ENCODE peak calls at places on chromosomes 1 and 21, in seven cellular contexts. R is right lobe of liver, U is psoas muscle, Y is uterus, E is MM.1S, J is tibial artery, C is left ventricle myocardium inferior. F is an unnamed sample.

GRCh38 chr21:34029724-34030528 is 43.5 kb upstream of the MRPS6 start:
- DNase-seq in R (no peak), U (peak; percentile 20), Y (peak; percentile 55), E (peak; percentile 82), J (no peak), C (no peak), F (no peak)

GRCh38 chr1:207308451-207309190 is 12.9 kb upstream of the CD55 start:
- DNase-seq in R (no peak), U (no peak), Y (no peak), E (no peak), J (no peak), C (no peak), F (no peak)

GRCh38 chr1:110383311-110383990 is 7.4 kb downstream of the SLC16A4 start:
- DNase-seq in R (no peak), U (no peak), Y (no peak), E (no peak), J (no peak), C (no peak), F (no peak)

GRCh38 chr1:180027949-180028445 is 73.4 kb downstream of the CEP350 start:
- DNase-seq in R (no peak), U (no peak), Y (no peak), E (no peak), J (no peak), C (no peak), F (no peak)

GRCh38 chr1:37989381-37989930 is 366 bp downstream of the SF3A3 start:
- DNase-seq in R (peak; percentile 62), U (peak; percentile 40), Y (no peak), E (peak; percentile 39), J (no peak), C (no peak), F (peak; percentile 67)

GRCh38 chr1:198056255-198056654 is 100.5 kb upstream of the NEK7 start:
- DNase-seq in R (peak; percentile 29), U (no peak), Y (no peak), E (peak; percentile 26), J (no peak), C (no peak), F (no peak)

GRCh38 chr1:23525558-23526174 is 5.4 kb downstream of the E2F2 start:
- DNase-seq in R (no peak), U (no peak), Y (no peak), E (peak; percentile 93), J (no peak), C (no peak), F (peak; percentile 73)

GRCh38 chr1:10796029-10796944 is at the start of gene CASZ1:
- DNase-seq in R (peak; percentile 79), U (peak; percentile 79), Y (peak; percentile 82), E (no peak), J (peak; percentile 52), C (peak; percentile 83), F (peak; percentile 90)

DNA sequence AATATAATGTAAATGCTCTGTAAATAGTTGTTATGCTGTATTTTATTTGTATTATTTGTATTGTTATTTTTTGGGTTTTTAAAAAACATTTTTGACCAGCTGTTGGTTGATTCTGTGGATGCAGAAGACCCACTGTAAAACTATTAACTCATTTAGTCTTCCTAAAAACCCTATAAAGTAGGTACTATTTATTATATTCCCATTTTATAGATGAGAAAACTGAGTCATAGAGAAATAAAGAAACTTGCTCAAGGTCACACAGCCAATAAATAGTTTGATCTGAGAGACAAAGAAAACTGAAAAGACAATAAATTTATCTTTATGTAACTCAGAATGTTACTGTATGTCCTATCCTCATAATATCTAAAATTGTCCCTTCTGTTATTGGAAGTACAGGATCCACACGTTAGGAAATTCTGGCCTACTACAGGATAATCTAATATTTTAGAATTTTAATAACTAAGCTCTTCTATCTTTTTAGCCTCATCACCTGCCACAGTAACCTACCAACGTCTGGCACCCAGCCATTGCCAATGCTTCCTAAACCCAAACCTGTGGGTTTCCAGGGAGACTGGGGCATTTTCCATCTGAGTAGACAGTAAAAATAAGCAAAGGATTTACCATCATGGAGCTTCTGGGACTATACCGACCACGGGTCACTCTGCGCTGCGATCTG is 1.1 kb upstream of the MAP3K21 start:
- DNase-seq in R (no peak), U (no peak), Y (peak; percentile 15), E (no peak), J (no peak), C (no peak), F (no peak)
- TF ChIP-seq CTCF in R (no peak), U (no peak), Y (no peak), E (no peak), J (no peak), C (no peak), F (no peak)

GRCh38 chr1:181089777-181090505 is 1.4 kb downstream of the IER5 start:
- DNase-seq in R (peak; percentile 84), U (peak; percentile 82), Y (peak; percentile 84), E (peak; percentile 78), J (peak; percentile 68), C (peak; percentile 72), F (peak; percentile 85)
- H3K4me1 ChIP-seq in R (no peaks in the 10 kb centered on the region), U (peaks cover 44% of the 10 kb centered on the region), Y (no peaks in the 10 kb centered on the region), E (peaks cover 20% of the 10 kb centered on the region), J (no peaks in the 10 kb centered on the region), C (peaks cover 66% of the 10 kb centered on the region), F (peaks cover 45% of the 10 kb centered on the region)

GRCh38 chr1:61502011-61502410 is 222.9 kb downstream of the TM2D1 start:
- DNase-seq in R (no peak), U (no peak), Y (no peak), E (no peak), J (no peak), C (no peak), F (no peak)
- H3K4me3 ChIP-seq in R (no peak overlapping the region), U (no peak overlapping the region), Y (no peak overlapping the region), E (no peak overlapping the region), J (no peak overlapping the region), C (no peak overlapping the region), F (no peak overlapping the region)

GRCh38 chr1:8598783-8599182 is 218.7 kb downstream of the RERE start:
- DNase-seq in R (no peak), U (no peak), Y (peak; percentile 37), E (no peak), J (no peak), C (no peak), F (no peak)

GRCh38 chr1:8597455-8597854 is 220.0 kb downstream of the RERE start:
- DNase-seq in R (no peak), U (no peak), Y (no peak), E (no peak), J (no peak), C (no peak), F (no peak)

GRCh38 chr1:8600336-8600735 is 217.1 kb downstream of the RERE start:
- DNase-seq in R (no peak), U (no peak), Y (no peak), E (no peak), J (no peak), C (no peak), F (no peak)

GRCh38 chr1:8599813-8600212 is 217.6 kb downstream of the RERE start:
- DNase-seq in R (no peak), U (no peak), Y (no peak), E (no peak), J (no peak), C (no peak), F (no peak)

DNA sequence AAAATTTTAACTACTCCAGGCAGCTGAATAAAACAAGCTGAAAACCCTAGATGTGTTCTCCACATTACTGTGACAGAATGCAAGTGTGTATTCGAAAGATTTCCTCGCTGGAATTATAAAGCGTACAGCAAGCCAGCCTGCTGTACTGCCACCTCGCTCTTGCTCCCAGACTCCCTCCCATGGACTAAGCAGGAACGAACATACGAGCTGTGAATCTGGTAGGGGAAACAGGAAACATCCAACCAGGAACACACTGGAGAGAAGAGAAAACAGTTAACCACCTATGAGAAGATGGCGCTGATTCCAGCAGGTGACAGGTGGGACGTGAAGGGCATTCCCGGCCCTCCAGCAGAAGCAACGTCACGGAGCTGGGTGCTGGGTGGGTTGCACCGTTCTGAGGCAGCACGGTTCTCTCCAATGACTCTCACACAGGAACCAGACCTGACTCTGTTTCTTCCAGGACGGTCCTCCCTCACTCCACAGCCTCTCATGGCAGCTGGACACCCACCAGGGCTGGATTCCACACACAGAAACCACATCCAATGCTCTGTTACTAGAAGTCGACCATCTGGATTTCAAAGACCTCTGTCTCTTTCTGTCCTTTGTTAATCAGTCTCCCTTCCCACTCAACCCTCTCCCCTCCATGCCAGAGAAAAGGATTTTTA is 219.2 kb downstream of the RERE start:
- DNase-seq in R (no peak), U (no peak), Y (peak; percentile 59), E (no peak), J (peak; percentile 36), C (peak; percentile 24), F (peak; percentile 44)
- TF ChIP-seq CTCF in R (no peak), U (peak; percentile 46), Y (peak; percentile 38), E (no peak), J (peak; percentile 42), C (peak; percentile 70), F (no peak)

GRCh38 chr1:32759997-32760623 is 57.0 kb downstream of the YARS1 start:
- DNase-seq in R (peak; percentile 87), U (no peak), Y (peak; percentile 73), E (no peak), J (no peak), C (no peak), F (peak; percentile 94)
- H3K4me1 ChIP-seq in R (no peaks in the 10 kb centered on the region), U (peaks cover 7% of the 10 kb centered on the region), Y (peaks cover 4% of the 10 kb centered on the region), E (peaks cover 3% of the 10 kb centered on the region), J (no peaks in the 10 kb centered on the region), C (peaks cover 25% of the 10 kb centered on the region), F (peaks cover 69% of the 10 kb centered on the region)

DNA sequence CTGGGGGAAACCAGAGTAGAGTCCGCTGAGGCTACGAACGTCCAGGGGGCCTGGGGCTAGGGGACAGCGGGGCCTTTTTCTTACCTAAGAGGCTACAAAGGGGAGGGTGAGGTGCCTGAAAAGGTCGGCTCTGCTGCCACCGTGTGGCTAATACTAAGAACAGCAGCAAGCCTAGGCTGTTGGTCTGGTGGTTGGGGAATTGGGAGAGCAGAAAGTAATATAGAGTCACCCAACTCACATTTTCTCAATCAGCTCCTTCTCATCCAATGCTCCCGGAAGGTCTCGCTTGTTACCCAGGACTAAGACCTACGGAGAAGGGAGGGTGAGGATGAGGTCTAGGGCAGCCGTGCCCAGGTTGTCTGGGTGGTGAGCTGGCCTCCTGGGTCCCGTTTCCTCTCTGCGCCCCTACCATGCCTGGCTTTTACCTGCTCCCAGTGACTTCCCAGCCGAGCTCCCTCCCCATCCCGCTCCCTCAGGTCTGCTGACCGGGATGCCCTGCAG is 9.3 kb downstream of the ARL8A start:
- DNase-seq in R (no peak), U (peak; percentile 49), Y (peak; percentile 66), E (peak; percentile 71), J (no peak), C (peak; percentile 38), F (peak; percentile 54)
- H3K4me3 ChIP-seq in R (no peak overlapping the region), U (no peak overlapping the region), Y (no peak overlapping the region), E (no peak overlapping the region), J (no peak overlapping the region), C (no peak overlapping the region), F (no peak overlapping the region)

GRCh38 chr1:117843791-117844190 is 85.6 kb downstream of the GDAP2 start:
- DNase-seq in R (no peak), U (no peak), Y (no peak), E (no peak), J (no peak), C (no peak), F (no peak)

GRCh38 chr1:117841117-117841650 is 88.2 kb downstream of the GDAP2 start:
- DNase-seq in R (no peak), U (no peak), Y (no peak), E (no peak), J (no peak), C (no peak), F (no peak)

GRCh38 chr1:117838911-117839310 is 90.5 kb downstream of the GDAP2 start:
- DNase-seq in R (no peak), U (no peak), Y (no peak), E (no peak), J (no peak), C (no peak), F (no peak)

GRCh38 chr1:117846674-117847425 is 82.6 kb downstream of the GDAP2 start:
- DNase-seq in R (no peak), U (no peak), Y (no peak), E (no peak), J (no peak), C (no peak), F (no peak)

GRCh38 chr1:117842408-117843170 is 86.8 kb downstream of the GDAP2 start:
- DNase-seq in R (no peak), U (no peak), Y (no peak), E (no peak), J (no peak), C (no peak), F (no peak)
- TF ChIP-seq CTCF in R (no peak), U (no peak), Y (no peak), E (no peak), J (no peak), C (no peak), F (no peak)